ENCODE peak calls at places on chromosomes 13 and 19, in eight cellular contexts. J is body of pancreas, K is adrenal gland, L is esophagus squamous epithelium, I is uterus, D is suprapubic skin, R is transverse colon, P is upper lobe of left lung. C is an unnamed sample.

GRCh38 chr13:111469450-111469849 is 149.0 kb downstream of the TEX29 start:
- DNase-seq in P (no peak), D (no peak), K (no peak), L (no peak), J (no peak), R (no peak), I (no peak), C (peak; percentile 67)

GRCh38 chr19:42185281-42185680 is 32.2 kb downstream of the DEDD2 start:
- DNase-seq in J (no peak), P (no peak), D (no peak), I (no peak), L (no peak), R (no peak), K (no peak), C (no peak)

GRCh38 chr19:38618590-38619360 is at the start of gene EIF3K:
- DNase-seq in J (peak; percentile 99), P (peak; percentile 100), K (peak; percentile 99), D (peak; percentile 99), I (peak; percentile 98), R (peak; percentile 99), L (peak; percentile 85), C (no peak)

GRCh38 chr19:47232422-47233211 is 1.6 kb upstream of the BBC3 start:
- DNase-seq in P (no peak), D (no peak), L (no peak), I (no peak), K (peak; percentile 29), J (no peak), R (peak; percentile 46), C (no peak)

GRCh38 chr13:93786846-93787245 is 560.2 kb downstream of the GPC6 start:
- DNase-seq in J (no peak), D (no peak), K (no peak), L (no peak), P (no peak), I (no peak), R (no peak), C (no peak)

GRCh38 chr19:35774274-35775045 is 904 bp upstream of the ARHGAP33 start:
- DNase-seq in K (no peak), R (no peak), J (no peak), D (no peak), I (no peak), P (no peak), L (no peak), C (no peak)

GRCh38 chr13:110866491-110867170 is 48.2 kb downstream of the ANKRD10 start:
- DNase-seq in L (no peak), I (no peak), J (no peak), D (no peak), R (no peak), P (no peak), K (no peak), C (no peak)

GRCh38 chr19:33747273-33747672 is 49.4 kb upstream of the KCTD15 start:
- DNase-seq in D (no peak), J (no peak), K (no peak), R (no peak), L (no peak), P (no peak), I (no peak), C (no peak)

GRCh38 chr13:103099894-103100293 is 33.7 kb upstream of the SLC10A2 start:
- DNase-seq in D (no peak), R (no peak), J (no peak), K (no peak), P (no peak), I (no peak), L (no peak), C (no peak)

GRCh38 chr19:5225486-5226345 is 114.9 kb downstream of the PTPRS start:
- DNase-seq in J (no peak), I (no peak), R (no peak), D (no peak), L (no peak), P (no peak), K (no peak), C (no peak)

GRCh38 chr19:12985049-12985776 is 10.1 kb upstream of the NFIX start:
- DNase-seq in L (no peak), K (peak; percentile 81), I (no peak), P (peak; percentile 67), R (peak; percentile 88), D (peak; percentile 86), J (peak; percentile 54), C (no peak)

GRCh38 chr19:6721773-6722172 is 1.3 kb upstream of the C3 start:
- DNase-seq in J (no peak), P (no peak), R (no peak), K (no peak), I (no peak), L (no peak), D (no peak), C (no peak)

GRCh38 chr19:19817357-19817756 is 4.2 kb downstream of the ZNF506 start:
- DNase-seq in J (no peak), D (no peak), I (no peak), K (no peak), P (no peak), R (no peak), L (no peak), C (no peak)

GRCh38 chr19:19822148-19822429 is 539 bp upstream of the ZNF506 start:
- DNase-seq in D (no peak), L (no peak), R (peak; percentile 10), J (peak; percentile 28), I (no peak), K (no peak), P (no peak), C (no peak)

GRCh38 chr19:19823916-19824315 is 2.4 kb upstream of the ZNF506 start:
- DNase-seq in L (no peak), I (no peak), J (no peak), D (no peak), K (no peak), R (no peak), P (no peak), C (no peak)

GRCh38 chr19:19820774-19821315 is 705 bp downstream of the ZNF506 start:
- DNase-seq in L (no peak), K (no peak), P (no peak), I (no peak), R (no peak), D (no peak), J (no peak), C (no peak)

DNA sequence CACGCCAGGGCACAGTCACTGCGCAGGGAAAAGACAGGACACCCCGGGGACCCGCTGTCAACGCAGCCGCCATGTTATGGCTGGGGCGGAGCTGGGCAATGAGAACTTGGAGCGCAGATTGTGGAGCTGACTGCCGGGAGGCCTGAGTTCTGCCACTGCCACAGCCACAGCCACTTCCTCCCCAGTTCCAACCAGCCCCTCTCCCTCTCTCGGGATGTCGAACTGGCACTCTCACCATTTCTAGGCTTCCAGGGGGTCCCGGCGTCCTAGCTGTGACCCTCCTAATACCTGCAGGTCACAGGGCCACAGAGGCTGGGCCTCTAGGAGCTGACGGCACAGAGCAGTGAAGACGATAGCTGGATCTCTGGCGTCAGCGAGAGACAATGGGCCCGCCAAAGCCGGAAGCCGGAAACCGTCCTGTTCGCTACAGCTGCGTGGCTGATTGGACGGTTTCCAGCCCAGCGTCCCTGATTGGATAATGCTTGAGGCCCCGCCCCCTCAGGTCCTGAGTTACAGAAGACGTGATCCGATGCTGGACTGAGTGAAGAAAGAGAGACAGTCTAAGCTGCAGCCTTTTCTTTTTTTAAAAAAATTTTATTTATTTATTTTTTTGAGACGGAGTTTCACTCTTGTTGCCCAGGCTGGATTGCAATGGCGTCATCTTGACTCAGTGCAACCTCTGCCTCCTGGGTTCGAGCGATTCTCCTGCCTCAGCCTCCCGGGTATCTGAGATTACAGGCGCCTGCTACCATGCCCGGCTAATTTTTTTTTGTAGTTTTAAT is at the start of gene ZNF506:
- DNase-seq in K (peak; percentile 100), R (peak; percentile 99), P (peak; percentile 85), D (peak; percentile 99), J (peak; percentile 99), L (peak; percentile 89), I (peak; percentile 99), C (peak; percentile 97)
- TF ChIP-seq POLR2A in K (peak; percentile 90), R (peak; percentile 97), P (peak; percentile 84), D (peak; percentile 97), J (peak; percentile 86), L (peak; percentile 85), I (peak; percentile 86), C (peak; percentile 81)

GRCh38 chr19:19748249-19748938 is 15.5 kb upstream of the ZNF14 start:
- DNase-seq in I (no peak), D (no peak), K (no peak), J (no peak), L (no peak), P (peak; percentile 45), R (no peak), C (no peak)
- TF ChIP-seq CTCF in I (no peak), D (no peak), K (no peak), J (no peak), L (no peak), P (no peak), R (no peak), C (no peak)

GRCh38 chr19:31432411-31432810 is 83.2 kb upstream of the TSHZ3 start:
- DNase-seq in R (no peak), D (no peak), K (no peak), J (no peak), I (no peak), P (no peak), L (no peak), C (peak; percentile 25)

GRCh38 chr19:31427857-31428256 is 78.6 kb upstream of the TSHZ3 start:
- DNase-seq in D (no peak), J (no peak), P (no peak), I (no peak), L (no peak), R (no peak), K (no peak), C (no peak)

GRCh38 chr19:31436121-31436776 is 87.0 kb upstream of the TSHZ3 start:
- DNase-seq in P (no peak), D (no peak), I (no peak), K (no peak), J (no peak), L (no peak), R (no peak), C (no peak)

DNA sequence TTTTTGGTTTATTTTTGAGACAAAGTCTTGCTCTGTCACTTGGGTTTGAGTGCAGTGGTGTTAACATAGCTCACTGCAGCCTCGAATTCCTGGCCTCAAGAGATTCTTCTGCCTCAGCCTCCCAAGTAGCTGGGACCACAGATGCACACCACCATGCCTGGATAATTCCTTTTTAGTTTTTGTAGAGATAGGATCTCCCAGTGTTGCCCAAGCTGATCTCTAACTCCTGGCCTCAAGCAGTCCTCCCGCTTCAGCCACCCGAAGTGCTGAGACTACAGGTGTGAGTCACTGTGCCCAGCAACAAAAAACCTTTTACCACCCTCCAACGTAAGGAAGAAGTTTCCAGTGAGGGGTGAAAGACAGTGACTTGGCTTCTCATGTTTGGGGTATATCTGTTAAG is 81.1 kb upstream of the TSHZ3 start:
- DNase-seq in L (no peak), P (no peak), K (no peak), I (no peak), J (no peak), R (no peak), D (no peak), C (peak; percentile 67)
- H3K9me3 ChIP-seq in L (no peaks in the 10 kb centered on the region), P (no peaks in the 10 kb centered on the region), K (no peaks in the 10 kb centered on the region), I (no peaks in the 10 kb centered on the region), J (no peaks in the 10 kb centered on the region), R (no peaks in the 10 kb centered on the region), D (no peaks in the 10 kb centered on the region), C (no peaks in the 10 kb centered on the region)

DNA sequence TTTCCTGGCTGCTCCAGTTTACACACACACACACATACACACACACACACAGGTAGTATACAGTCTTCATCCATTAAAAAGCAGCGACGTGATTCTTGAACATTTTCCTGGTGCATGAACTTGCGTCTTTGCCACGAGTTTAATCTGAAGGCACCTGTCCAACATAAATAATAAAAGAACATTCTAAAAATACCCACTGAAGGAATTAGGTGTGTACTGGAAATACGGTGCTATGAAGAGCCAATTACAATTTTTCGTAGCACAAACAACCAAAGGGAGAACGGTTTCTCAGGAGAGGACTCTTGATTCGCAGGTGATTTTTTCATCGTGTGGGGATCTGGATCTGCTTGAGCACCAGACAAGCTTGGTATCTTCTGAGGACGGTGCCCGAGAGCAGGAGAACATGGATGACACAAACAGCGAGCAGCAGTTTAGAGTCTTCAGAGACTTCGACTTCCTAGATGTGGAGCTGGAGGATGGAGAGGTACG is 61.2 kb downstream of the ZAR1L start:
- DNase-seq in J (peak; percentile 50), I (no peak), P (no peak), K (no peak), R (no peak), D (no peak), L (no peak), C (no peak)
- TF ChIP-seq POLR2A in J (no peak), I (peak; percentile 52), P (no peak), K (no peak), R (no peak), D (no peak), L (no peak), C (no peak)

C was measured in vagina.